ENCODE peak calls at places on chromosomes 16 and 17, in five cellular contexts. One of them, this sample, is unnamed.

GRCh38 chr17:8436169-8436932 is 667 bp downstream of the NDEL1 start:
- DNase-seq in tibial nerve: peak; percentile 18
- DNase-seq in NCI-H2081: peak; percentile 28
- DNase-seq in kidney tubule cell: peak; percentile 66
- DNase-seq in astrocyte of the hippocampus: peak; percentile 76
- DNase-seq in this sample: no peak

GRCh38 chr17:83189673-83190385 is 110.4 kb downstream of the METRNL start:
- DNase-seq in astrocyte of the hippocampus: peak; percentile 53
- DNase-seq in tibial nerve: peak; percentile 71
- DNase-seq in kidney tubule cell: no peak
- DNase-seq in NCI-H2081: no peak
- DNase-seq in this sample: no peak

GRCh38 chr17:80698297-80698696 is 153.7 kb downstream of the RPTOR start:
- DNase-seq in kidney tubule cell: no peak
- DNase-seq in astrocyte of the hippocampus: peak; percentile 32
- DNase-seq in NCI-H2081: no peak
- DNase-seq in tibial nerve: no peak
- DNase-seq in this sample: no peak

GRCh38 chr16:26050489-26050888 is 358.7 kb downstream of the HS3ST4 start:
- DNase-seq in NCI-H2081: no peak
- DNase-seq in tibial nerve: no peak
- DNase-seq in astrocyte of the hippocampus: no peak
- DNase-seq in kidney tubule cell: no peak
- DNase-seq in this sample: no peak

GRCh38 chr16:60674241-60674640 is 1362.0 kb downstream of the CDH8 start:
- DNase-seq in NCI-H2081: no peak
- DNase-seq in kidney tubule cell: peak; percentile 57
- DNase-seq in tibial nerve: no peak
- DNase-seq in astrocyte of the hippocampus: no peak
- DNase-seq in this sample: no peak

GRCh38 chr17:80924807-80925610 is 66.6 kb upstream of the CHMP6 start:
- DNase-seq in NCI-H2081: no peak
- DNase-seq in astrocyte of the hippocampus: no peak
- DNase-seq in tibial nerve: no peak
- DNase-seq in kidney tubule cell: no peak
- DNase-seq in this sample: no peak

GRCh38 chr17:76265624-76266243 is 586 bp downstream of the UBALD2 start:
- DNase-seq in tibial nerve: peak; percentile 40
- DNase-seq in NCI-H2081: peak; percentile 70
- DNase-seq in kidney tubule cell: peak; percentile 41
- DNase-seq in astrocyte of the hippocampus: peak; percentile 76
- DNase-seq in this sample: peak; percentile 45

GRCh38 chr17:5719976-5720375 is 135.7 kb upstream of the NLRP1 start:
- DNase-seq in astrocyte of the hippocampus: peak; percentile 52
- DNase-seq in tibial nerve: no peak
- DNase-seq in kidney tubule cell: peak; percentile 60
- DNase-seq in NCI-H2081: no peak
- DNase-seq in this sample: no peak

GRCh38 chr16:1989826-1990335 is at the start of gene SYNGR3:
- DNase-seq in astrocyte of the hippocampus: no peak
- DNase-seq in NCI-H2081: no peak
- DNase-seq in kidney tubule cell: no peak
- DNase-seq in tibial nerve: no peak
- DNase-seq in this sample: no peak

GRCh38 chr16:5321925-5322324 is 224.3 kb upstream of the EEF2KMT start:
- DNase-seq in kidney tubule cell: no peak
- DNase-seq in astrocyte of the hippocampus: peak; percentile 16
- DNase-seq in NCI-H2081: no peak
- DNase-seq in tibial nerve: no peak
- DNase-seq in this sample: no peak

GRCh38 chr17:77365584-77366186 is 224.9 kb downstream of the SEC14L1 start:
- DNase-seq in kidney tubule cell: peak; percentile 89
- DNase-seq in astrocyte of the hippocampus: peak; percentile 95
- DNase-seq in tibial nerve: no peak
- DNase-seq in NCI-H2081: peak; percentile 86
- DNase-seq in this sample: no peak

GRCh38 chr16:19844945-19845641 is 39.6 kb downstream of the GPRC5B start:
- DNase-seq in tibial nerve: no peak
- DNase-seq in NCI-H2081: no peak
- DNase-seq in astrocyte of the hippocampus: peak; percentile 88
- DNase-seq in kidney tubule cell: peak; percentile 79
- DNase-seq in this sample: no peak

GRCh38 chr17:21282231-21282630 is 2.3 kb upstream of the MAP2K3 start:
- DNase-seq in kidney tubule cell: peak; percentile 97
- DNase-seq in NCI-H2081: no peak
- DNase-seq in tibial nerve: no peak
- DNase-seq in astrocyte of the hippocampus: peak; percentile 96
- DNase-seq in this sample: no peak

GRCh38 chr16:87602821-87603683 is 744 bp downstream of the JPH3 start:
- DNase-seq in astrocyte of the hippocampus: peak; percentile 27
- DNase-seq in tibial nerve: no peak
- DNase-seq in NCI-H2081: no peak
- DNase-seq in kidney tubule cell: no peak
- DNase-seq in this sample: no peak

GRCh38 chr17:28908640-28909098 is 5.8 kb upstream of the DHRS13 start:
- DNase-seq in astrocyte of the hippocampus: peak; percentile 84
- DNase-seq in tibial nerve: no peak
- DNase-seq in kidney tubule cell: no peak
- DNase-seq in NCI-H2081: no peak
- DNase-seq in this sample: no peak

GRCh38 chr17:42850964-42851363 is at the start of gene AOC3:
- DNase-seq in astrocyte of the hippocampus: no peak
- DNase-seq in tibial nerve: no peak
- DNase-seq in kidney tubule cell: no peak
- DNase-seq in NCI-H2081: no peak
- DNase-seq in this sample: no peak

GRCh38 chr16:21697032-21697431 is 33.3 kb downstream of the OTOA start:
- DNase-seq in astrocyte of the hippocampus: no peak
- DNase-seq in tibial nerve: no peak
- DNase-seq in NCI-H2081: no peak
- DNase-seq in kidney tubule cell: no peak
- DNase-seq in this sample: no peak

GRCh38 chr17:41868568-41868967 is 3.3 kb upstream of the KLHL11 start:
- DNase-seq in NCI-H2081: no peak
- DNase-seq in tibial nerve: no peak
- DNase-seq in kidney tubule cell: no peak
- DNase-seq in astrocyte of the hippocampus: no peak
- DNase-seq in this sample: no peak

GRCh38 chr16:89829630-89830437 is 1.6 kb downstream of the SPIRE2 start:
- DNase-seq in NCI-H2081: no peak
- DNase-seq in tibial nerve: no peak
- DNase-seq in kidney tubule cell: no peak
- DNase-seq in astrocyte of the hippocampus: no peak
- DNase-seq in this sample: no peak

GRCh38 chr16:35795361-35796029 is 2336.1 kb downstream of the TP53TG3F start:
- DNase-seq in tibial nerve: no peak
- DNase-seq in NCI-H2081: no peak
- DNase-seq in astrocyte of the hippocampus: no peak
- DNase-seq in kidney tubule cell: no peak
- DNase-seq in this sample: no peak

GRCh38 chr16:28537076-28537475 is 1.7 kb downstream of the NUPR1 start:
- DNase-seq in astrocyte of the hippocampus: no peak
- DNase-seq in NCI-H2081: no peak
- DNase-seq in kidney tubule cell: no peak
- DNase-seq in tibial nerve: no peak
- DNase-seq in this sample: no peak

GRCh38 chr17:66301864-66302741 is at the start of gene PRKCA:
- DNase-seq in NCI-H2081: peak; percentile 84
- DNase-seq in tibial nerve: peak; percentile 49
- DNase-seq in kidney tubule cell: peak; percentile 88
- DNase-seq in astrocyte of the hippocampus: peak; percentile 93
- DNase-seq in this sample: peak; percentile 46

GRCh38 chr16:22161999-22162657 is at the start of gene SDR42E2:
- DNase-seq in tibial nerve: no peak
- DNase-seq in astrocyte of the hippocampus: peak; percentile 7
- DNase-seq in NCI-H2081: no peak
- DNase-seq in kidney tubule cell: no peak
- DNase-seq in this sample: peak; percentile 14

GRCh38 chr16:57889111-57889510 is 81.8 kb downstream of the CNGB1 start:
- DNase-seq in NCI-H2081: no peak
- DNase-seq in astrocyte of the hippocampus: no peak
- DNase-seq in kidney tubule cell: no peak
- DNase-seq in tibial nerve: no peak
- DNase-seq in this sample: no peak

GRCh38 chr16:47973552-47973951 is 182.2 kb downstream of the ABCC12 start:
- DNase-seq in tibial nerve: no peak
- DNase-seq in NCI-H2081: no peak
- DNase-seq in astrocyte of the hippocampus: no peak
- DNase-seq in kidney tubule cell: no peak
- DNase-seq in this sample: no peak

GRCh38 chr16:72300892-72301291 is 128.9 kb upstream of the PMFBP1 start:
- DNase-seq in tibial nerve: no peak
- DNase-seq in NCI-H2081: peak; percentile 14
- DNase-seq in astrocyte of the hippocampus: no peak
- DNase-seq in kidney tubule cell: peak; percentile 42
- DNase-seq in this sample: no peak

GRCh38 chr17:73760186-73760758 is 116.0 kb upstream of the SDK2 start:
- DNase-seq in tibial nerve: no peak
- DNase-seq in kidney tubule cell: no peak
- DNase-seq in NCI-H2081: no peak
- DNase-seq in astrocyte of the hippocampus: no peak
- DNase-seq in this sample: no peak

GRCh38 chr17:78147315-78147998 is 1.3 kb downstream of the C17orf99 start:
- DNase-seq in kidney tubule cell: no peak
- DNase-seq in NCI-H2081: no peak
- DNase-seq in tibial nerve: no peak
- DNase-seq in astrocyte of the hippocampus: no peak
- DNase-seq in this sample: peak; percentile 91

GRCh38 chr17:7421186-7421585 is 1.1 kb downstream of the SPEM1 start:
- DNase-seq in NCI-H2081: no peak
- DNase-seq in astrocyte of the hippocampus: no peak
- DNase-seq in tibial nerve: no peak
- DNase-seq in kidney tubule cell: no peak
- DNase-seq in this sample: no peak

GRCh38 chr17:37710344-37710886 is 34.4 kb downstream of the HNF1B start:
- DNase-seq in kidney tubule cell: peak; percentile 92
- DNase-seq in NCI-H2081: peak; percentile 92
- DNase-seq in astrocyte of the hippocampus: peak; percentile 88
- DNase-seq in tibial nerve: no peak
- DNase-seq in this sample: no peak

GRCh38 chr16:56547120-56547948 is 17.5 kb upstream of the MT4 start:
- DNase-seq in astrocyte of the hippocampus: peak; percentile 38
- DNase-seq in NCI-H2081: peak; percentile 1
- DNase-seq in tibial nerve: no peak
- DNase-seq in kidney tubule cell: peak; percentile 60
- DNase-seq in this sample: no peak

GRCh38 chr16:1610841-1611653 is 825 bp downstream of the IFT140 start:
- DNase-seq in kidney tubule cell: peak; percentile 21
- DNase-seq in astrocyte of the hippocampus: no peak
- DNase-seq in tibial nerve: no peak
- DNase-seq in NCI-H2081: no peak
- DNase-seq in this sample: no peak

GRCh38 chr16:1918312-1918889 is at the start of gene HS3ST6:
- DNase-seq in kidney tubule cell: no peak
- DNase-seq in astrocyte of the hippocampus: no peak
- DNase-seq in tibial nerve: no peak
- DNase-seq in NCI-H2081: no peak
- DNase-seq in this sample: no peak

GRCh38 chr17:30363715-30364202 is 15.0 kb upstream of the CPD start:
- DNase-seq in NCI-H2081: no peak
- DNase-seq in astrocyte of the hippocampus: peak; percentile 36
- DNase-seq in kidney tubule cell: peak; percentile 100
- DNase-seq in tibial nerve: no peak
- DNase-seq in this sample: peak; percentile 41

GRCh38 chr17:73351764-73352163 is 40.0 kb upstream of the CDC42EP4 start:
- DNase-seq in tibial nerve: no peak
- DNase-seq in NCI-H2081: no peak
- DNase-seq in astrocyte of the hippocampus: no peak
- DNase-seq in kidney tubule cell: no peak
- DNase-seq in this sample: no peak

GRCh38 chr16:46428108-46429061 is 192.8 kb downstream of the SHCBP1 start:
- DNase-seq in NCI-H2081: no peak
- DNase-seq in tibial nerve: no peak
- DNase-seq in astrocyte of the hippocampus: no peak
- DNase-seq in kidney tubule cell: no peak
- DNase-seq in this sample: no peak